ENCODE peak calls at places on chromosomes 3 and 15, in nine cellular contexts. V is kidney epithelial cell; P is heart left ventricle; U is CD8-positive, alpha-beta T cell; Z is GM06990; B is lower lobe of right lung; H is upper lobe of right lung; A is HCT116; N is fibroblast of lung. E is an unnamed sample.

GRCh38 chr3:170961616-170962400 is 53.4 kb upstream of the EIF5A2 start:
- DNase-seq in V (no peak), P (no peak), U (no peak), Z (no peak), B (no peak), H (no peak), A (peak; percentile 34), N (peak; percentile 55), E (peak; percentile 77)

GRCh38 chr15:49830411-49830810 is 209.6 kb downstream of the DTWD1 start:
- DNase-seq in V (no peak), P (no peak), U (no peak), Z (no peak), B (no peak), H (no peak), A (no peak), N (no peak), E (peak; percentile 73)

GRCh38 chr3:136196064-136196400 is at the start of gene MSL2:
- DNase-seq in V (no peak), P (no peak), U (no peak), Z (no peak), B (no peak), H (no peak), A (no peak), N (no peak), E (no peak)

GRCh38 chr3:11544413-11545181 is 99.1 kb downstream of the VGLL4 start:
- DNase-seq in V (no peak), P (peak; percentile 41), U (no peak), Z (no peak), B (no peak), H (no peak), A (no peak), N (peak; percentile 45), E (peak; percentile 47)

GRCh38 chr3:167740961-167741587 is 5.6 kb downstream of the SERPINI1 start:
- DNase-seq in V (no peak), P (no peak), U (peak; percentile 12), Z (no peak), B (no peak), H (no peak), A (peak; percentile 38), N (peak; percentile 22), E (peak; percentile 28)

GRCh38 chr15:70424937-70425411 is 327.3 kb upstream of the TLE3 start:
- DNase-seq in V (no peak), P (no peak), U (no peak), Z (no peak), B (no peak), H (no peak), A (no peak), N (no peak), E (no peak)

GRCh38 chr3:119604878-119605277 is 7.2 kb downstream of the PLA1A start:
- DNase-seq in V (no peak), P (no peak), U (no peak), Z (no peak), B (no peak), H (no peak), A (no peak), N (peak; percentile 84), E (peak; percentile 83)

GRCh38 chr3:45994661-45995369 is 809 bp downstream of the FYCO1 start:
- DNase-seq in V (no peak), P (peak; percentile 17), U (peak; percentile 29), Z (peak; percentile 38), B (no peak), H (no peak), A (no peak), N (no peak), E (no peak)

GRCh38 chr3:194879991-194880939 is 194.6 kb downstream of the FAM43A start:
- DNase-seq in V (no peak), P (peak; percentile 86), U (no peak), Z (no peak), B (no peak), H (no peak), A (no peak), N (peak; percentile 70), E (peak; percentile 86)

GRCh38 chr15:27573800-27574485 is 525.2 kb downstream of the OCA2 start:
- DNase-seq in V (no peak), P (no peak), U (no peak), Z (no peak), B (no peak), H (no peak), A (no peak), N (no peak), E (no peak)

GRCh38 chr3:100972293-100972692 is 20.9 kb downstream of the ABI3BP start:
- DNase-seq in V (no peak), P (no peak), U (no peak), Z (no peak), B (no peak), H (no peak), A (no peak), N (no peak), E (no peak)

GRCh38 chr15:100016632-100017031 is 283.4 kb upstream of the LYSMD4 start:
- DNase-seq in V (no peak), P (no peak), U (no peak), Z (no peak), B (no peak), H (no peak), A (no peak), N (no peak), E (no peak)

GRCh38 chr3:150384517-150385212 is 23.4 kb upstream of the TSC22D2 start:
- DNase-seq in V (peak; percentile 37), P (no peak), U (peak; percentile 18), Z (peak; percentile 84), B (peak; percentile 68), H (peak; percentile 69), A (no peak), N (peak; percentile 28), E (no peak)

GRCh38 chr3:188152660-188153497 is 1.1 kb upstream of the LPP start:
- DNase-seq in V (no peak), P (no peak), U (no peak), Z (no peak), B (peak; percentile 57), H (peak; percentile 73), A (no peak), N (peak; percentile 71), E (peak; percentile 84)

GRCh38 chr3:12632523-12632922 is 31.4 kb downstream of the RAF1 start:
- DNase-seq in V (no peak), P (no peak), U (no peak), Z (no peak), B (no peak), H (no peak), A (no peak), N (no peak), E (no peak)

GRCh38 chr3:45333549-45333948 is 54.8 kb upstream of the LARS2 start:
- DNase-seq in V (no peak), P (no peak), U (no peak), Z (no peak), B (no peak), H (no peak), A (no peak), N (peak; percentile 48), E (peak; percentile 11)

GRCh38 chr3:179149951-179150350 is 1.8 kb downstream of the PIK3CA start:
- DNase-seq in V (no peak), P (no peak), U (no peak), Z (no peak), B (no peak), H (no peak), A (no peak), N (no peak), E (peak; percentile 28)

GRCh38 chr15:90213123-90213817 is 12.1 kb downstream of the SEMA4B start:
- DNase-seq in V (no peak), P (no peak), U (no peak), Z (no peak), B (no peak), H (no peak), A (no peak), N (no peak), E (no peak)

GRCh38 chr3:22010997-22011396 is 260.0 kb upstream of the ZNF385D start:
- DNase-seq in V (no peak), P (no peak), U (no peak), Z (no peak), B (no peak), H (no peak), A (no peak), N (no peak), E (no peak)

GRCh38 chr15:51883436-51883835 is 54.0 kb downstream of the TMOD3 start:
- DNase-seq in V (no peak), P (no peak), U (no peak), Z (no peak), B (no peak), H (no peak), A (no peak), N (peak; percentile 74), E (peak; percentile 79)

GRCh38 chr15:29888651-29889050 is 66.4 kb upstream of the TJP1 start:
- DNase-seq in V (peak; percentile 25), P (peak; percentile 35), U (no peak), Z (no peak), B (no peak), H (no peak), A (no peak), N (peak; percentile 86), E (peak; percentile 65)

GRCh38 chr3:43790476-43790875 is 99.7 kb downstream of the ABHD5 start:
- DNase-seq in V (no peak), P (no peak), U (no peak), Z (no peak), B (no peak), H (no peak), A (no peak), N (no peak), E (no peak)
- TF ChIP-seq CTCF in V (no peak), P (no peak), U (no peak), Z (no peak), B (no peak), H (no peak), A (no peak), N (no peak), E (no peak)

GRCh38 chr3:49471856-49472495 is 1.9 kb downstream of the DAG1 start:
- DNase-seq in V (no peak), P (no peak), U (no peak), Z (no peak), B (no peak), H (no peak), A (no peak), N (peak; percentile 56), E (no peak)
- H3K4me3 ChIP-seq in V (no peak overlapping the region), P (peak overlapping the region; percentile 88), U (no peak overlapping the region), Z (no peak overlapping the region), B (no peak overlapping the region), H (no peak overlapping the region), A (peak overlapping the region; percentile 68), N (peak overlapping the region; percentile 74), E (peak overlapping the region; percentile 87)

GRCh38 chr3:53347261-53348064 is at the start of gene DCP1A:
- DNase-seq in V (peak; percentile 79), P (peak; percentile 96), U (peak; percentile 94), Z (peak; percentile 99), B (peak; percentile 95), H (peak; percentile 96), A (peak; percentile 91), N (peak; percentile 96), E (peak; percentile 97)
- TF ChIP-seq CTCF in V (no peak), P (no peak), U (no peak), Z (no peak), B (no peak), H (no peak), A (no peak), N (no peak), E (no peak)

DNA sequence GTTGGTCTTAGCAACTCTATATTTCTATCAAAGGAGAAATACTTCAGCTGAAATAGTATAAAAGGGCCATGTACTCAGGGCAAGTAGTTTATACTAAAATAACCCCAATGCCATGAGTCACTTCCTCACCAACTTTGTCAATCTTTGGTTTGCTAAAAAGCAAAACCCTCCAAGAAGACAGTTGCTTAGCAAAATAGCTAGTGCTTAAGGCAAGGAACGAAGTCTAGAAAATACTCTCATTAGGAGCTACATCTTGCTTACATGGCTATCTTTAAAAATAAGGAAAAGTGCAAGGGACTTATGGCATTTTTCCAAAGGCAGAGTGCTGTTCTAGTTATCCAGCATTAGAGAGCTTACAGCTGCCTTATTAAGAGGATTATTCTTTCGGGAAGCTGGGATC is 28.4 kb downstream of the P3H2 start:
- DNase-seq in V (no peak), P (no peak), U (no peak), Z (peak; percentile 45), B (no peak), H (no peak), A (no peak), N (peak; percentile 89), E (peak; percentile 73)
- H3K4me3 ChIP-seq in V (no peak overlapping the region), P (no peak overlapping the region), U (no peak overlapping the region), Z (no peak overlapping the region), B (no peak overlapping the region), H (no peak overlapping the region), A (no peak overlapping the region), N (no peak overlapping the region), E (no peak overlapping the region)